ENCODE peak calls at places on chromosomes 16 and 17, in seven cellular contexts. J is AG10803; G is NCI-H187 treated with DMSO at 0.1 percent for 48 hours; Y is fibroblast of lung; X is NCI-H748 treated with DMSO at 0.1 percent for 48 hours; A is stimulated activated CD8-positive, alpha-beta memory T cell treated with anti-CD3 and anti-CD28 coated beads, Interleukin-4, amount 100 ng/mL, for 48 hours; L is T-helper 1 cell. S is an unnamed sample.

GRCh38 chr17:66383353-66383752 is 80.9 kb downstream of the PRKCA start:
- DNase-seq in G (no peak), A (no peak), Y (peak; percentile 93), L (no peak), X (no peak), J (peak; percentile 95), S (no peak)

GRCh38 chr17:28346746-28347246 is 10.5 kb downstream of the POLDIP2 start:
- DNase-seq in J (no peak), G (no peak), A (no peak), L (no peak), Y (peak; percentile 80), X (no peak), S (no peak)

GRCh38 chr17:75881678-75882454 is 3.5 kb upstream of the TRIM47 start:
- DNase-seq in X (no peak), Y (no peak), L (no peak), A (no peak), J (no peak), G (no peak), S (no peak)

GRCh38 chr16:22789281-22789945 is 24.5 kb upstream of the HS3ST2 start:
- DNase-seq in J (no peak), G (no peak), Y (no peak), X (no peak), L (no peak), A (no peak), S (no peak)

GRCh38 chr16:86642084-86642483 is 63.7 kb downstream of the FOXL1 start:
- DNase-seq in A (no peak), Y (no peak), X (no peak), J (no peak), L (no peak), G (no peak), S (no peak)

GRCh38 chr17:64412944-64413381 is 22.3 kb upstream of the PECAM1 start:
- DNase-seq in G (no peak), L (no peak), X (no peak), Y (no peak), J (no peak), A (no peak), S (no peak)

GRCh38 chr17:36675250-36675649 is 73.9 kb downstream of the MRM1 start:
- DNase-seq in J (no peak), L (no peak), X (no peak), A (peak; percentile 27), G (no peak), Y (no peak), S (no peak)

GRCh38 chr16:82653550-82654511 is 27.1 kb downstream of the CDH13 start:
- DNase-seq in L (peak; percentile 21), J (peak; percentile 91), A (peak; percentile 51), G (no peak), Y (peak; percentile 86), X (no peak), S (no peak)

GRCh38 chr17:1398900-1399299 is 1.1 kb downstream of the YWHAE start:
- DNase-seq in L (no peak), X (no peak), G (no peak), A (no peak), Y (peak; percentile 30), J (peak; percentile 51), S (no peak)

GRCh38 chr16:4373909-4374742 is 2.5 kb downstream of the VASN start:
- DNase-seq in A (no peak), L (no peak), Y (peak; percentile 95), G (no peak), X (no peak), J (peak; percentile 99), S (no peak)

GRCh38 chr17:4968916-4969550 is 1.4 kb upstream of the SPAG7 start:
- DNase-seq in L (no peak), G (no peak), Y (peak; percentile 94), X (no peak), J (peak; percentile 90), A (peak; percentile 71), S (no peak)

GRCh38 chr17:41687828-41688640 is 651 bp upstream of the EIF1 start:
- DNase-seq in Y (no peak), G (no peak), J (no peak), L (peak; percentile 46), X (peak; percentile 70), A (peak; percentile 76), S (peak; percentile 57)

GRCh38 chr17:202501-202951 is 21.1 kb upstream of the DOC2B start:
- DNase-seq in X (no peak), A (no peak), J (no peak), G (no peak), L (no peak), Y (no peak), S (no peak)

GRCh38 chr16:81610144-81610842 is 165.7 kb downstream of the CMIP start:
- DNase-seq in G (no peak), Y (peak; percentile 75), A (no peak), X (no peak), L (no peak), J (peak; percentile 81), S (no peak)

GRCh38 chr17:74543891-74544760 is 1.8 kb downstream of the CD300C start:
- DNase-seq in Y (no peak), A (no peak), X (no peak), J (no peak), L (no peak), G (no peak), S (no peak)

S was measured in NCI-H1436 treated with DMSO at 0.1 percent for 48 hours.